ENCODE peak calls at places on chromosomes 13 and 19, in six cellular contexts. One of them, this sample, is unnamed.

GRCh38 chr13:50340146-50340545 is 324.9 kb downstream of the KCNRG start:
- DNase-seq in heart right ventricle: no peak
- DNase-seq in hepatocyte: no peak
- DNase-seq in tibial nerve: no peak
- DNase-seq in lower leg skin: no peak
- DNase-seq in upper lobe of right lung: no peak
- DNase-seq in this sample: no peak

GRCh38 chr13:38415233-38415632 is 65.6 kb downstream of the UFM1 start:
- DNase-seq in tibial nerve: no peak
- DNase-seq in upper lobe of right lung: no peak
- DNase-seq in hepatocyte: no peak
- DNase-seq in heart right ventricle: no peak
- DNase-seq in lower leg skin: no peak
- DNase-seq in this sample: peak; percentile 75

GRCh38 chr13:74747186-74747955 is 613.2 kb upstream of the KLF12 start:
- DNase-seq in heart right ventricle: no peak
- DNase-seq in tibial nerve: no peak
- DNase-seq in hepatocyte: no peak
- DNase-seq in upper lobe of right lung: no peak
- DNase-seq in lower leg skin: no peak
- DNase-seq in this sample: no peak

GRCh38 chr13:49806126-49806536 is 13.6 kb upstream of the KPNA3 start:
- DNase-seq in hepatocyte: no peak
- DNase-seq in lower leg skin: no peak
- DNase-seq in upper lobe of right lung: no peak
- DNase-seq in heart right ventricle: no peak
- DNase-seq in tibial nerve: no peak
- DNase-seq in this sample: no peak

GRCh38 chr13:82675024-82675423 is 1207.2 kb downstream of the SLITRK1 start:
- DNase-seq in heart right ventricle: no peak
- DNase-seq in tibial nerve: no peak
- DNase-seq in upper lobe of right lung: no peak
- DNase-seq in hepatocyte: no peak
- DNase-seq in lower leg skin: no peak
- DNase-seq in this sample: no peak

GRCh38 chr19:4114181-4114580 is 9.7 kb downstream of the MAP2K2 start:
- DNase-seq in upper lobe of right lung: no peak
- DNase-seq in tibial nerve: no peak
- DNase-seq in heart right ventricle: no peak
- DNase-seq in hepatocyte: no peak
- DNase-seq in lower leg skin: no peak
- DNase-seq in this sample: no peak

GRCh38 chr13:30666113-30666512 is 48.4 kb downstream of the USPL1 start:
- DNase-seq in heart right ventricle: no peak
- DNase-seq in tibial nerve: no peak
- DNase-seq in upper lobe of right lung: no peak
- DNase-seq in lower leg skin: no peak
- DNase-seq in hepatocyte: no peak
- DNase-seq in this sample: no peak

GRCh38 chr13:39414339-39414738 is 188.7 kb downstream of the LHFPL6 start:
- DNase-seq in tibial nerve: no peak
- DNase-seq in lower leg skin: no peak
- DNase-seq in hepatocyte: no peak
- DNase-seq in heart right ventricle: no peak
- DNase-seq in upper lobe of right lung: no peak
- DNase-seq in this sample: peak; percentile 33

GRCh38 chr13:110103026-110103425 is 203.9 kb downstream of the COL4A1 start:
- DNase-seq in upper lobe of right lung: no peak
- DNase-seq in lower leg skin: no peak
- DNase-seq in hepatocyte: no peak
- DNase-seq in heart right ventricle: no peak
- DNase-seq in tibial nerve: no peak
- DNase-seq in this sample: no peak

GRCh38 chr19:41297628-41298326 is 12.2 kb upstream of the CCDC97 start:
- DNase-seq in upper lobe of right lung: no peak
- DNase-seq in heart right ventricle: no peak
- DNase-seq in lower leg skin: no peak
- DNase-seq in hepatocyte: no peak
- DNase-seq in tibial nerve: no peak
- DNase-seq in this sample: peak; percentile 79

GRCh38 chr13:66410314-66410713 is 819.8 kb downstream of the PCDH9 start:
- DNase-seq in upper lobe of right lung: no peak
- DNase-seq in hepatocyte: no peak
- DNase-seq in tibial nerve: no peak
- DNase-seq in lower leg skin: no peak
- DNase-seq in heart right ventricle: no peak
- DNase-seq in this sample: no peak

GRCh38 chr19:43786665-43787064 is 5.9 kb upstream of the KCNN4 start:
- DNase-seq in tibial nerve: no peak
- DNase-seq in lower leg skin: no peak
- DNase-seq in heart right ventricle: no peak
- DNase-seq in hepatocyte: peak; percentile 2
- DNase-seq in upper lobe of right lung: no peak
- DNase-seq in this sample: no peak

GRCh38 chr13:50123862-50124535 is 108.8 kb downstream of the KCNRG start:
- DNase-seq in upper lobe of right lung: peak; percentile 99
- DNase-seq in tibial nerve: peak; percentile 69
- DNase-seq in hepatocyte: peak; percentile 86
- DNase-seq in lower leg skin: peak; percentile 71
- DNase-seq in heart right ventricle: peak; percentile 97
- DNase-seq in this sample: peak; percentile 65

GRCh38 chr19:49497047-49497789 is 984 bp downstream of the RPS11 start:
- DNase-seq in lower leg skin: peak; percentile 74
- DNase-seq in hepatocyte: peak; percentile 83
- DNase-seq in upper lobe of right lung: peak; percentile 88
- DNase-seq in tibial nerve: peak; percentile 64
- DNase-seq in heart right ventricle: peak; percentile 32
- DNase-seq in this sample: no peak

GRCh38 chr19:32404939-32405430 is 585 bp upstream of the DPY19L3 start:
- DNase-seq in heart right ventricle: peak; percentile 80
- DNase-seq in upper lobe of right lung: peak; percentile 87
- DNase-seq in tibial nerve: peak; percentile 50
- DNase-seq in hepatocyte: peak; percentile 58
- DNase-seq in lower leg skin: peak; percentile 45
- DNase-seq in this sample: no peak

GRCh38 chr13:24662195-24663088 is 17.8 kb upstream of the ATP12A start:
- DNase-seq in heart right ventricle: no peak
- DNase-seq in hepatocyte: no peak
- DNase-seq in upper lobe of right lung: no peak
- DNase-seq in tibial nerve: no peak
- DNase-seq in lower leg skin: no peak
- DNase-seq in this sample: no peak

GRCh38 chr13:24931450-24932217 is 164.3 kb upstream of the PABPC3 start:
- DNase-seq in lower leg skin: no peak
- DNase-seq in upper lobe of right lung: no peak
- DNase-seq in heart right ventricle: no peak
- DNase-seq in hepatocyte: no peak
- DNase-seq in tibial nerve: no peak
- DNase-seq in this sample: no peak

GRCh38 chr13:23460309-23460708 is 26.8 kb upstream of the SACS start:
- DNase-seq in tibial nerve: no peak
- DNase-seq in hepatocyte: no peak
- DNase-seq in heart right ventricle: no peak
- DNase-seq in lower leg skin: no peak
- DNase-seq in upper lobe of right lung: no peak
- DNase-seq in this sample: peak; percentile 59

GRCh38 chr19:38970664-38971532 is 4.6 kb downstream of the FBXO17 start:
- DNase-seq in tibial nerve: no peak
- DNase-seq in upper lobe of right lung: no peak
- DNase-seq in lower leg skin: no peak
- DNase-seq in hepatocyte: no peak
- DNase-seq in heart right ventricle: no peak
- DNase-seq in this sample: no peak

GRCh38 chr19:35731779-35732405 is 10.4 kb downstream of the IGFLR1 start:
- DNase-seq in lower leg skin: no peak
- DNase-seq in hepatocyte: no peak
- DNase-seq in upper lobe of right lung: no peak
- DNase-seq in heart right ventricle: no peak
- DNase-seq in tibial nerve: no peak
- DNase-seq in this sample: no peak

DNA sequence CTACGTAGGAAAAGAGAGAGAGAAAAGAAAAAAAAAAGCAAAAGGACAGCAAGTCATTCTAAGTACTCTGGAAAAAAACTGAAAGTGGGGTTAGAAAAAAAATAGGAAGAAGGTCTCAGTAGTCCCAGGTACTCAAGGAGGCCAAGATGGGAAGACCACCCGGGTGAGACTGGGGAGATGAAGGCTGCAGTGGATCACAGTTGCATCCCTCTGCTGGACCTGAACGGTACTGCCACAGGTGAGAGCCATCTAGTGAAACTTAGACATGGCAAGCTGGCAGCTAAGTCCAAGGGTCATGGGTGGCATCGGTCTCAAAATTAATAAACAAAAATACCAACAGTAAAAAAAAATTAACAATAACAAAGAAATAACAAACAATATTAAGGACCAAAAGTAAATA is 41.0 kb upstream of the ZNF91 start:
- DNase-seq in hepatocyte: no peak
- DNase-seq in upper lobe of right lung: no peak
- DNase-seq in heart right ventricle: no peak
- DNase-seq in tibial nerve: no peak
- DNase-seq in lower leg skin: no peak
- DNase-seq in this sample: no peak
- TF ChIP-seq CTCF in hepatocyte: no peak
- TF ChIP-seq CTCF in upper lobe of right lung: no peak
- TF ChIP-seq CTCF in heart right ventricle: peak; percentile 14
- TF ChIP-seq CTCF in tibial nerve: peak; percentile 15
- TF ChIP-seq CTCF in lower leg skin: no peak
- TF ChIP-seq CTCF in this sample: peak; percentile 42

GRCh38 chr19:18194208-18194530 is 1.2 kb downstream of the MPV17L2 start:
- DNase-seq in hepatocyte: no peak
- DNase-seq in heart right ventricle: no peak
- DNase-seq in lower leg skin: no peak
- DNase-seq in tibial nerve: no peak
- DNase-seq in upper lobe of right lung: no peak
- DNase-seq in this sample: no peak
- H3K4me3 ChIP-seq in hepatocyte: no peak overlapping the region
- H3K4me3 ChIP-seq in heart right ventricle: peak overlapping the region; percentile 84
- H3K4me3 ChIP-seq in lower leg skin: no peak overlapping the region
- H3K4me3 ChIP-seq in tibial nerve: no peak overlapping the region
- H3K4me3 ChIP-seq in upper lobe of right lung: peak overlapping the region; percentile 91
- H3K4me3 ChIP-seq in this sample: peak overlapping the region; percentile 65

DNA sequence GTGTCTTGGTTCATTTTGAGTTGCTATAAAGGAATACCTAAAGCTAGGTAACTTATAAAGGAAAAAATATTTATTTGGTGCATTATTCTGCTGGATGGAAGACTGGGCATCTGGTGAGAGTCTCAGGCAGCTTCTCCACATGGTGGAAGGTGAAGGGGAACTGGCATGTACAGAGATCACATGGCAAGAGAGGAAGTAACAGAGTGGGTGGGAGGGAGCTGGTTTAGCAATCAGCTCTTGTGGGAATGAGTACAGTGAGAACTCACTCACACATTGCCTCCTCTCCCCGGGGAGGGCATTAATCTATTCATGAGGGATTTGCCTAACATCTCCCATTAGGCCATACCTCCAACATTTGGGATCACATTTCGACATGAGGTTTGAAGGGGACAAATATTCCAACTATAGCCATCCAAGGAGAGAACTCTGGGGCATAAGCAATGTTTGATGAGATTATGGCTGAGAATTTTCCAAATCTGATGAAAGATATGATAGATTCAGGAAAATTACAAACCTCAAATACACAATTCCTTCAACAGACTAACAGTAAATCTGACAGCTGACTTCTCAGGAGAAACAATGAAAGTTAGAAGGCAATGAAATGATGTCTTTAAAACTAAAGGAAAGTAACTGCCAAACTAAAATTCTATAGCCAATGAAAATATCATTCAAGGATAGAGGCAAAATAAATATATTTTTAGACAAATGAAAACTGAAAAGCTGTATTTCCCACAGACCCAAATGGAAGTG is 52.5 kb downstream of the MTUS2 start:
- DNase-seq in tibial nerve: no peak
- DNase-seq in lower leg skin: no peak
- DNase-seq in hepatocyte: no peak
- DNase-seq in heart right ventricle: no peak
- DNase-seq in upper lobe of right lung: no peak
- DNase-seq in this sample: no peak
- TF ChIP-seq CTCF in tibial nerve: no peak
- TF ChIP-seq CTCF in lower leg skin: no peak
- TF ChIP-seq CTCF in hepatocyte: no peak
- TF ChIP-seq CTCF in heart right ventricle: no peak
- TF ChIP-seq CTCF in upper lobe of right lung: no peak
- TF ChIP-seq CTCF in this sample: no peak

GRCh38 chr19:11192957-11193939 is 4.1 kb downstream of the KANK2 start:
- DNase-seq in heart right ventricle: no peak
- DNase-seq in hepatocyte: no peak
- DNase-seq in lower leg skin: no peak
- DNase-seq in tibial nerve: no peak
- DNase-seq in upper lobe of right lung: no peak
- DNase-seq in this sample: no peak
- H3K4me3 ChIP-seq in heart right ventricle: no peak overlapping the region
- H3K4me3 ChIP-seq in hepatocyte: no peak overlapping the region
- H3K4me3 ChIP-seq in lower leg skin: no peak overlapping the region
- H3K4me3 ChIP-seq in tibial nerve: no peak overlapping the region
- H3K4me3 ChIP-seq in upper lobe of right lung: no peak overlapping the region
- H3K4me3 ChIP-seq in this sample: no peak overlapping the region